ENCODE peak calls at places on chromosome 1, in nine cellular contexts. T is cardiac muscle cell; G is CD8-positive, alpha-beta memory T cell; K is left lung; F is fibroblast of lung; H is ascending aorta; O is uterus; E is suprapubic skin; X is transverse colon. S is an unnamed sample.
A peak's percentile ranks its signal among the peaks of the same experiment; 100 is the strongest.

GRCh38 chr1:116794804-116795481 is 40.7 kb downstream of the CD2 start:
- DNase-seq in X (no peak), O (no peak), G (no peak), H (no peak), T (no peak), E (no peak), K (no peak), F (no peak), S (no peak)

GRCh38 chr1:223034270-223034798 is 108.7 kb downstream of the TLR5 start:
- DNase-seq in H (no peak), E (no peak), T (no peak), F (no peak), G (no peak), X (no peak), O (no peak), K (no peak), S (no peak)

GRCh38 chr1:53765656-53766055 is 26.7 kb upstream of the GLIS1 start:
- DNase-seq in K (no peak), F (peak; percentile 30), X (no peak), G (no peak), H (no peak), O (no peak), E (no peak), T (peak; percentile 72), S (no peak)

GRCh38 chr1:203796223-203796747 is 862 bp downstream of the ZBED6 start:
- DNase-seq in K (peak; percentile 35), E (no peak), O (no peak), H (no peak), G (peak; percentile 5), T (peak; percentile 48), X (peak; percentile 36), F (peak; percentile 46), S (peak; percentile 26)

GRCh38 chr1:63817152-63817667 is 43.4 kb downstream of the ROR1 start:
- DNase-seq in X (no peak), F (peak; percentile 53), G (no peak), T (peak; percentile 73), H (no peak), E (no peak), O (no peak), K (no peak), S (no peak)

GRCh38 chr1:14571810-14572767 is 26.4 kb upstream of the KAZN start:
- DNase-seq in T (peak; percentile 29), E (no peak), F (no peak), H (no peak), X (no peak), G (no peak), O (no peak), K (no peak), S (no peak)

GRCh38 chr1:53075206-53075605 is 13.2 kb downstream of the PODN start:
- DNase-seq in H (no peak), O (no peak), E (peak; percentile 56), F (no peak), X (peak; percentile 4), T (no peak), K (peak; percentile 15), G (no peak), S (peak; percentile 44)

GRCh38 chr1:19315378-19316206 is 3.5 kb downstream of the SLC66A1 start:
- DNase-seq in O (no peak), G (no peak), X (no peak), E (no peak), K (no peak), F (peak; percentile 39), T (peak; percentile 47), H (no peak), S (peak; percentile 57)

GRCh38 chr1:228873714-228874113 is 138.4 kb downstream of the RHOU start:
- DNase-seq in G (no peak), F (no peak), T (no peak), X (no peak), K (no peak), O (no peak), E (no peak), H (no peak), S (no peak)

DNA sequence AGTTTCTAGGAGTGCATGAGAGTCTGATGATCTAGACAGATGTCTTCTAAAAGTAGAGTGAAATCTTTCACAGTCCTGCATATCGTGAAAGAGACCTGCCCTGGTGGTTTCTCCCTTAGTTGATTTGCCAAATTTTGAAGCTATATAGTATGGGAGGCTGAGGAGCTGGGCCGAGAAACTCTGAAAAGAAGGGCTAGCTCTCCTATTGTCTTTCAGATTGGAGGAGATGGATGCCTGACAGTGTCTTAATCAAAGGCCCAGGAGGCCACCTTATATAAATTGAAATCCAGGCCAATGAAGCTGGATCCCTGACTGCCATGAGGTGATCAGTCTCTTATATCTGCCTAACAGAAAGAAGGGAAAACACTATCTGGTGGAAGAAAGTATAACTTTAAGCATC is 18.4 kb upstream of the CD84 start:
- DNase-seq in X (no peak), O (no peak), F (no peak), T (no peak), E (no peak), H (no peak), K (no peak), G (no peak), S (no peak)
- H3K27ac ChIP-seq in X (no peak overlapping the region), O (no peak overlapping the region), F (no peak overlapping the region), T (no peak overlapping the region), E (no peak overlapping the region), H (no peak overlapping the region), K (no peak overlapping the region), G (no peak overlapping the region), S (no peak overlapping the region)

GRCh38 chr1:161738627-161739287 is 10.8 kb upstream of the DUSP12 start:
- DNase-seq in H (peak; percentile 41), T (peak; percentile 85), G (peak; percentile 48), X (peak; percentile 72), F (peak; percentile 84), O (no peak), K (peak; percentile 72), E (no peak), S (peak; percentile 76)

GRCh38 chr1:161737625-161738024 is 12.0 kb upstream of the DUSP12 start:
- DNase-seq in X (no peak), H (no peak), O (no peak), T (no peak), G (no peak), E (no peak), F (no peak), K (no peak), S (no peak)

GRCh38 chr1:161736332-161736969 is 13.1 kb upstream of the DUSP12 start:
- DNase-seq in G (no peak), X (no peak), H (no peak), O (no peak), T (peak; percentile 11), E (no peak), K (no peak), F (peak; percentile 39), S (no peak)

GRCh38 chr1:161733526-161733925 is 12.2 kb downstream of the FCRLB start:
- DNase-seq in F (peak; percentile 81), K (no peak), G (no peak), E (no peak), O (no peak), H (no peak), T (peak; percentile 88), X (no peak), S (no peak)

GRCh38 chr1:161735837-161736236 is 13.7 kb upstream of the DUSP12 start:
- DNase-seq in T (no peak), G (no peak), H (no peak), K (no peak), X (no peak), E (no peak), O (no peak), F (no peak), S (no peak)
- H3K4me1 ChIP-seq in T (no peaks in the 10 kb centered on the region), G (peaks cover 25% of the 10 kb centered on the region), H (no peaks in the 10 kb centered on the region), K (no peaks in the 10 kb centered on the region), X (no peaks in the 10 kb centered on the region), E (peaks cover 13% of the 10 kb centered on the region), O (no peaks in the 10 kb centered on the region), F (peaks cover 5% of the 10 kb centered on the region), S (no peaks in the 10 kb centered on the region)

DNA sequence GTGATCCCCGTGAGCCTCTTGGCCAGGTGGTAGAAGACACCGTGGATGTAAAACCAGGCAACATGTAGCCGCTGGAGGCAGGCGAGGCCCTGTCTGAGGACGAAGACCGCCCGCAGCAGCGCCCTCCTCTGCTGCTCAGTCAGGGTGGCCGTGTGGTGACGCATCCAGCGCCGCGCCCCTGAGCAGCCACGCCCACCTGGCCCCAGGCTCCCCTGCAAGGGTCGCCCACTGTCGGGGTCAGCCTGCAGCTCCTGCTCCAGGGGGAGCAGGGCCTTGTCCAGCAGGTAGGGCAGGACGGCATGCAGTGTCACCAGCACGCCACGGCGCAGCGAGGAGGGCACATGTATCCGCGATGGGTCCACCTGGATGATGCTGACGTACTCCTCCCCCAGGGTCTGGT is 3.9 kb downstream of the PEX10 start:
- DNase-seq in T (no peak), G (no peak), X (no peak), F (no peak), E (no peak), O (no peak), K (no peak), H (no peak), S (no peak)
- H3K9me3 ChIP-seq in T (no peaks in the 10 kb centered on the region), G (no peaks in the 10 kb centered on the region), X (no peaks in the 10 kb centered on the region), F (no peaks in the 10 kb centered on the region), E (no peaks in the 10 kb centered on the region), O (no peaks in the 10 kb centered on the region), K (no peaks in the 10 kb centered on the region), H (no peaks in the 10 kb centered on the region), S (no peaks in the 10 kb centered on the region)

GRCh38 chr1:44423706-44424546 is 18.9 kb downstream of the RNF220 start:
- DNase-seq in K (peak; percentile 72), T (peak; percentile 90), E (no peak), H (no peak), X (peak; percentile 60), O (peak; percentile 56), F (peak; percentile 51), G (no peak), S (peak; percentile 82)
- H3K27ac ChIP-seq in K (no peak overlapping the region), T (no peak overlapping the region), E (no peak overlapping the region), H (peak overlapping the region; percentile 31), X (no peak overlapping the region), O (no peak overlapping the region), F (no peak overlapping the region), G (no peak overlapping the region), S (peak overlapping the region; percentile 16)

GRCh38 chr1:3113741-3114056 is 44.7 kb downstream of the PRDM16 start:
- DNase-seq in O (no peak), E (no peak), X (no peak), H (no peak), T (no peak), F (no peak), K (no peak), G (no peak), S (no peak)
- H3K4me1 ChIP-seq in O (no peaks in the 10 kb centered on the region), E (no peaks in the 10 kb centered on the region), X (no peaks in the 10 kb centered on the region), H (peaks cover 35% of the 10 kb centered on the region), T (no peaks in the 10 kb centered on the region), F (no peaks in the 10 kb centered on the region), K (no peaks in the 10 kb centered on the region), G (no peaks in the 10 kb centered on the region), S (peaks cover 72% of the 10 kb centered on the region)